ENCODE peak calls at places on chromosomes 5 and 9, in ten cellular contexts. L is fibroblast of the aortic adventitia, M is neural progenitor cell, H is AG09309, I is fibroblast of lung, E is adrenal gland, U is breast epithelium, X is body of pancreas, Q is pancreas, P is AG04450. W is an unnamed sample.

GRCh38 chr5:132230871-132231270 is 3.2 kb upstream of the P4HA2 start:
- DNase-seq in L (no peak), M (no peak), H (no peak), I (no peak), E (no peak), U (no peak), X (no peak), Q (no peak), P (no peak), W (no peak)

GRCh38 chr5:180353226-180353962 is at the start of gene GFPT2:
- DNase-seq in L (peak; percentile 70), M (peak; percentile 97), H (no peak), I (peak; percentile 79), E (peak; percentile 85), U (peak; percentile 71), X (peak; percentile 82), Q (peak; percentile 89), P (peak; percentile 27), W (peak; percentile 66)

GRCh38 chr5:138544171-138545134 is 1.4 kb upstream of the ETF1 start:
- DNase-seq in L (peak; percentile 51), M (peak; percentile 4), H (peak; percentile 20), I (peak; percentile 35), E (peak; percentile 69), U (no peak), X (peak; percentile 44), Q (no peak), P (no peak), W (no peak)

GRCh38 chr5:82595083-82595482 is 316.9 kb upstream of the RPS23 start:
- DNase-seq in L (no peak), M (peak; percentile 12), H (no peak), I (no peak), E (no peak), U (no peak), X (peak; percentile 47), Q (no peak), P (no peak), W (no peak)

GRCh38 chr5:58751222-58751621 is 168.3 kb downstream of the RAB3C start:
- DNase-seq in L (peak; percentile 4), M (no peak), H (no peak), I (peak; percentile 56), E (peak; percentile 43), U (no peak), X (no peak), Q (no peak), P (no peak), W (no peak)

GRCh38 chr9:133280387-133280786 is 5.4 kb upstream of the ABO start:
- DNase-seq in L (no peak), M (no peak), H (no peak), I (no peak), E (no peak), U (no peak), X (no peak), Q (no peak), P (no peak), W (no peak)

GRCh38 chr5:81852277-81853004 is 101.5 kb upstream of the SSBP2 start:
- DNase-seq in L (peak; percentile 43), M (peak; percentile 65), H (no peak), I (peak; percentile 40), E (peak; percentile 21), U (no peak), X (peak; percentile 31), Q (peak; percentile 67), P (peak; percentile 29), W (no peak)

GRCh38 chr5:72108200-72109050 is 1.1 kb downstream of the MAP1B start:
- DNase-seq in L (peak; percentile 67), M (peak; percentile 94), H (no peak), I (peak; percentile 79), E (peak; percentile 64), U (peak; percentile 40), X (peak; percentile 69), Q (peak; percentile 68), P (no peak), W (no peak)

GRCh38 chr9:3794005-3794404 is 268.2 kb upstream of the RFX3 start:
- DNase-seq in L (peak; percentile 23), M (peak; percentile 85), H (no peak), I (peak; percentile 10), E (no peak), U (no peak), X (no peak), Q (no peak), P (no peak), W (no peak)

GRCh38 chr5:101676646-101677045 is 619.4 kb downstream of the SLCO4C1 start:
- DNase-seq in L (no peak), M (no peak), H (no peak), I (no peak), E (no peak), U (no peak), X (no peak), Q (no peak), P (no peak), W (no peak)

GRCh38 chr5:142881727-142882126 is 111.5 kb downstream of the ARHGAP26 start:
- DNase-seq in L (no peak), M (peak; percentile 39), H (no peak), I (no peak), E (no peak), U (no peak), X (no peak), Q (no peak), P (no peak), W (no peak)

GRCh38 chr5:17292434-17293015 is 75.1 kb downstream of the BASP1 start:
- DNase-seq in L (no peak), M (no peak), H (no peak), I (no peak), E (no peak), U (no peak), X (no peak), Q (no peak), P (no peak), W (no peak)

GRCh38 chr5:132468665-132469379 is 21.8 kb downstream of the IRF1 start:
- DNase-seq in L (no peak), M (no peak), H (no peak), I (no peak), E (no peak), U (no peak), X (no peak), Q (no peak), P (no peak), W (no peak)

GRCh38 chr9:3498691-3499090 is 27.1 kb downstream of the RFX3 start:
- DNase-seq in L (peak; percentile 21), M (peak; percentile 23), H (no peak), I (peak; percentile 36), E (no peak), U (no peak), X (no peak), Q (no peak), P (no peak), W (no peak)

DNA sequence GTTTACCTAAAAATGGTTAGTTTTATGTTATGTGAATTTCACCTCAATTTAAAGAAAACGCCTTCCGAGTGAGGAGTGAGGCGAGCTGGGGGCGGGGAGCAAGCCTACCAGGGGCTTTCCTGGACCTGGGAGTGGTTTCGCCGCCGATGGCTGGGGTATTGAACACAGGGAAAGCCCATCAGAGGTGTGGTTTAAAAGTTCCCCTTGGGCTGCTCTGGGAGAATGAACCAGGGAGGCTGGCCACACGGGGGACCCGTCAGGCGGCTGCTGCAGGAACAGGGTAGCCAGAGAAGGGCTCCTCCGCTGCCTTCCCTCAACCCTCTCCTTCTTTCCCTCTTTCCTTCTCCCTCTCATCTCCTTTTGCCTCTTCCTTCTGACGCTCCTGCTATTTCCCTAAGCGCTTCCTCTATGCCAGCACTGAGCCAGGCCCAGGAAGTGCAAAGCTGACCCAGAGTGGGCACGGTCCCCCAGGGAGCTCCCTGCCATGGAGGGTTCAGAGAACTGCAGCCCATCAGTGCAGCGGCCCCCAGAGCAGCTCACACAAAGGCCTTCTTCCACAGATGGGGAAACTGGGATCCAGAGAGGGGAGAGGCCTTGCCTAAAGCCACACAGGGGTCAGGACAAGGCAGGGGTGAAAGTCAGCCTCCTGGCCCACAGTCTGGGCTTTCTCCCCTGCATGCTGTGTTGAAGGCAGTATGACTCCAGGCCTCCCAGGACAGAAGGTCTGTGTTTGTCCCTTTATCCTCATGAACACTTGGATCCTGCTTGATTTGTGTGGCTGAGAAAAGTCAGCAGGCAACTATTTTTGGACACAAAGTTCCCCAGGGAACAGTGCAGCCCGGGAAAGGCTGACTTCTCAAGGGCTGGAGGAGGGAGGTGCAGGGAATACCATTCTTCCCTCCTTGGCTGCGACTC is 4.6 kb downstream of the AKNA start:
- DNase-seq in L (peak; percentile 83), M (peak; percentile 59), H (no peak), I (peak; percentile 76), E (no peak), U (no peak), X (no peak), Q (no peak), P (no peak), W (peak; percentile 77)
- H3K4me3 ChIP-seq in L (peak overlapping the region; percentile 22), M (no peak overlapping the region), H (no peak overlapping the region), I (no peak overlapping the region), E (no peak overlapping the region), U (no peak overlapping the region), X (no peak overlapping the region), Q (no peak overlapping the region), P (no peak overlapping the region), W (peak overlapping the region; percentile 56)

DNA sequence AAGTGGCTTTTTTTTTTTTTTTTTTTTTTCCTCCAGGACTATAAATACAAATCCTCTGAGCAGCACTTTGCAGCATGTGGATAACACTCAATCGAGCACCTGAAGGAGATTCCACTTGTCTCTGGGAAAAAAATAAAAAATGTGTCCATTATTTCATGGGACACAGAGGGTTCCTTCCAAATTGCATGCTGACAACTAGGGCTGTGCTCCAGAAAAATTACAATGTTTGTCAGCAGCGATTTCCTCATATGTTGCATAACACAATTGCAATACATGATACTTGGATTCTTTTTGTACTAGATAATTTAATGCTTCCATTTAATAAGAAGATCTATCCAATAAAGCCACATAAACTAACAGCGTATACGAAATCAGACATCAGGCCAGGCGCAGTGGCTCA is 84.4 kb downstream of the CDH18 start:
- DNase-seq in L (peak; percentile 62), M (no peak), H (no peak), I (peak; percentile 55), E (no peak), U (no peak), X (no peak), Q (no peak), P (no peak), W (no peak)
- H3K4me3 ChIP-seq in L (no peak overlapping the region), M (no peak overlapping the region), H (no peak overlapping the region), I (no peak overlapping the region), E (no peak overlapping the region), U (no peak overlapping the region), X (no peak overlapping the region), Q (no peak overlapping the region), P (no peak overlapping the region), W (no peak overlapping the region)

GRCh38 chr9:127089639-127090081 is 32.8 kb downstream of the ANGPTL2 start:
- DNase-seq in L (no peak), M (no peak), H (no peak), I (no peak), E (peak; percentile 29), U (peak; percentile 70), X (no peak), Q (no peak), P (no peak), W (no peak)
- H3K4me3 ChIP-seq in L (no peak overlapping the region), M (no peak overlapping the region), H (no peak overlapping the region), I (no peak overlapping the region), E (no peak overlapping the region), U (no peak overlapping the region), X (no peak overlapping the region), Q (no peak overlapping the region), P (no peak overlapping the region), W (no peak overlapping the region)

GRCh38 chr9:21936161-21936560 is 58.0 kb downstream of the CDKN2A start:
- DNase-seq in L (peak; percentile 76), M (no peak), H (no peak), I (no peak), E (no peak), U (no peak), X (no peak), Q (no peak), P (no peak), W (no peak)
- H3K4me3 ChIP-seq in L (no peak overlapping the region), M (no peak overlapping the region), H (no peak overlapping the region), I (no peak overlapping the region), E (no peak overlapping the region), U (no peak overlapping the region), X (no peak overlapping the region), Q (no peak overlapping the region), P (no peak overlapping the region), W (no peak overlapping the region)